ENCODE peak calls at places on chromosomes 11 and 22, in five cellular contexts. N, S, T, W and R are unnamed samples.

GRCh38 chr22:30947821-30948454 is 20.6 kb downstream of the MORC2 start:
- DNase-seq in S (no peak), T (no peak), N (no peak), W (peak; percentile 15), R (no peak)

GRCh38 chr22:37244114-37244921 is at the start of gene RAC2:
- DNase-seq in T (peak; percentile 86), N (no peak), S (peak; percentile 79), W (peak; percentile 92), R (no peak)

GRCh38 chr22:37806409-37807338 is 1.1 kb upstream of the GCAT start:
- DNase-seq in S (no peak), N (no peak), T (no peak), W (no peak), R (no peak)

GRCh38 chr11:121503056-121503455 is 50.3 kb upstream of the SORL1-AS1 start:
- DNase-seq in T (no peak), N (no peak), S (no peak), W (no peak), R (no peak)

GRCh38 chr11:37817727-37818270 is 1219.8 kb upstream of the RAG2 start:
- DNase-seq in N (no peak), T (no peak), S (no peak), W (no peak), R (no peak)

GRCh38 chr22:21009638-21010425 is 5.1 kb upstream of the P2RX6 start:
- DNase-seq in W (peak; percentile 66), N (no peak), T (no peak), S (no peak), R (peak; percentile 10)

GRCh38 chr22:20429254-20430100 is 8.1 kb downstream of the SCARF2 start:
- DNase-seq in W (peak; percentile 74), N (no peak), S (peak; percentile 77), T (peak; percentile 80), R (no peak)

GRCh38 chr11:73818838-73819237 is 31.2 kb downstream of the MRPL48 start:
- DNase-seq in N (no peak), S (no peak), T (no peak), W (no peak), R (no peak)

GRCh38 chr11:132943325-132943736 is 589.0 kb downstream of the OPCML start:
- DNase-seq in S (no peak), W (no peak), N (no peak), T (no peak), R (no peak)

GRCh38 chr11:34332524-34332923 is 25.3 kb downstream of the ABTB2 start:
- DNase-seq in W (no peak), S (no peak), N (no peak), T (no peak), R (no peak)

GRCh38 chr11:12131943-12132789 is 21.8 kb downstream of the MICAL2 start:
- DNase-seq in S (no peak), T (no peak), N (no peak), W (no peak), R (no peak)
- H3K27ac ChIP-seq in S (no peak overlapping the region), T (no peak overlapping the region), N (no peak overlapping the region), W (no peak overlapping the region), R (peak overlapping the region; percentile 10)

DNA sequence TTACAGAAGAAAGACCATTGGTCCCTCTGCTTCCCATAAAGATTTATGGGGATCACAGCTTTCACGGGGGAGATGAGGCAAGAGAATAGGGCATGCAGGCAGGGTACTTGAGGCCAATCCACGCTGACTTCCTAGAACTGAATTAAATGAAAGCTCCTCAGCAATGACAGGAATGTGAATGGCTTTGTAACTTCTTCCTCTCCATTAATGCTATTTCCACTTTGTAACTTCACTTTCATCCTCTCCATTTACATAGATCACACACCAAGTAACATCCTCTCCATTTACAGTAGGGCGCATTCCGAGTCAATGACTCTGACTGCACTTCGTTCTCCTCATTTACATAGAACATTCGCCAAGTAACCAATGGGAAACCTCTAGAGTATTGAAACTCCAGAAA is 89.8 kb downstream of the PIWIL4 start:
- DNase-seq in W (no peak), N (no peak), T (no peak), S (no peak), R (no peak)
- H3K27ac ChIP-seq in W (no peak overlapping the region), N (no peak overlapping the region), T (no peak overlapping the region), S (no peak overlapping the region), R (no peak overlapping the region)

DNA sequence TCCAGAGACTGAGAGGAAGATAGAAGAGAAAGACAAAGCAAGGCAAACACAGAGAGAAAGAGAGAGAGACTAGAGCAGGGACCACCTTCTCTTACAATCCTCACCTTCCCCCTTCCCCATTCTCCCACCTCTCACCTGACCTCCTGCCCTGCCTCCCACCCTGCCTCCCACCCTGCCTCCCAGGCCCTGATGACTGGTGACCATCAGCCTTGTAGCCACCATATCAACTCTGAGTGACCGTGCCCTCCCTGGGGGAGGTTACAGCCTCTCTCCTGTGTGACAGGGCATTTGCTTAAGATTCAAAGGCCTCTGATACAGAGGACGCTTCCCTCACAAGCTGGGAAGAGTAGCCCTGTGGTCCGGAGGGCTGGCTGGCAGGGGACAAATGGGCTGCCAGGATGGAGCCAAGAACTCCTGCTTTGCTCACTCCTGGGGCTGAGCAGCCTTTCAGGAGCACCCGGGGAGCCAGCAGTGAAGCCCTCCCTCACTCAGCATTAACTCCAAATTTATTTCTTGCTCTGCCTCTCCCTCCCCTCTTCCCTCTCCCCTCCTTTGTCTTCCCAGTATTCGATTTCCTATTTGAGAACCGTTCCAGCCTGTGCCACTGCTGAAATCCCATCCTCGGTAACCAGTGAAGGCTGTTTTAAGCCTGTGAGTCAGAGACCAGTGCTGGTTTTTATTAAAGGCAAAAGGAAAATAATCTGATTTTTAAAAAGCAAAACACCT is 125.2 kb upstream of the SYT13 start:
- DNase-seq in S (no peak), N (no peak), W (no peak), T (no peak), R (no peak)
- H3K27ac ChIP-seq in S (no peak overlapping the region), N (no peak overlapping the region), W (no peak overlapping the region), T (no peak overlapping the region), R (no peak overlapping the region)

DNA sequence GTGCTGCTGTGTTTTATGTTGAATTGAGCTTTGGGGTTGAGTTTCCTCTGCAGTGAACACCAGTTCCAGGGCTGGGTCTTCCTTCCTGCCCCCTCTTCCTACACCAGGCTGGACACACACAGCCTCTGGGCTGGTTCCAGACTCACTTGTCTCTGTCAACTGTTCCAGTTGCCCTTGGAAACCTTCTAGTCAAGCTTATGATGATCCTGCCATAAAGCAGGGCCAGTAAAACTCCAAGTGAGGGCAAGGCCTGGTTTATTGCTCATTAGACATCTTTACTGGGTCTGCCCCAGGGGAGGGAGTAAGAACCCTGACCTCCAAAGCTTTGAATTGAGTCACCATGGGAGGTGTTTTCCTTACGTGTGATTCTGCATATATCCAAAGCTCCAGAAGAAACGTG is 61.1 kb downstream of the KIAA1671 start:
- DNase-seq in S (no peak), W (no peak), N (no peak), T (no peak), R (no peak)
- H3K27ac ChIP-seq in S (no peak overlapping the region), W (no peak overlapping the region), N (no peak overlapping the region), T (no peak overlapping the region), R (no peak overlapping the region)

GRCh38 chr11:2401436-2401984 is 960 bp downstream of the TSSC4 start:
- DNase-seq in N (peak; percentile 31), W (no peak), S (no peak), T (no peak), R (no peak)
- H3K27ac ChIP-seq in N (peak overlapping the region; percentile 97), W (no peak overlapping the region), S (peak overlapping the region; percentile 86), T (no peak overlapping the region), R (peak overlapping the region; percentile 91)

GRCh38 chr22:39173050-39173706 is 20.7 kb upstream of the CBX7 start:
- DNase-seq in S (no peak), N (no peak), W (no peak), T (peak; percentile 68), R (no peak)
- H3K27ac ChIP-seq in S (peak overlapping the region; percentile 78), N (peak overlapping the region; percentile 95), W (no peak overlapping the region), T (peak overlapping the region; percentile 24), R (no peak overlapping the region)